ENCODE peak calls at places on chromosomes 3 and 15, in seven cellular contexts. W, H, Y, R, V, I and M are unnamed samples.

GRCh38 chr3:146155022-146155421 is 6.0 kb downstream of the PLOD2 start:
- DNase-seq in R (no peak), Y (no peak), V (no peak), W (no peak), I (no peak), H (no peak), M (no peak)

GRCh38 chr3:190384241-190384863 is 3.6 kb upstream of the CLDN16 start:
- DNase-seq in Y (peak), W (peak), H (no peak), I (no peak), R (no peak), V (no peak), M (no peak)

GRCh38 chr15:78950343-78950742 is 5.5 kb upstream of the CTSH start:
- DNase-seq in Y (no peak), R (no peak), I (no peak), W (no peak), V (no peak), H (no peak), M (no peak)

GRCh38 chr15:85943825-85944224 is 135.8 kb upstream of the AGBL1 start:
- DNase-seq in W (no peak), Y (no peak), H (no peak), I (no peak), R (no peak), V (no peak), M (no peak)

GRCh38 chr3:71135373-71136088 is 448.0 kb downstream of the FOXP1 start:
- DNase-seq in Y (no peak), H (no peak), R (no peak), I (no peak), V (no peak), W (no peak), M (no peak)

GRCh38 chr15:98776607-98777281 is 128.4 kb downstream of the IGF1R start:
- DNase-seq in V (no peak), W (peak), H (peak), R (no peak), Y (peak), I (peak), M (no peak)

GRCh38 chr3:142209655-142210054 is 15.7 kb downstream of the GK5 start:
- DNase-seq in R (no peak), W (peak), Y (no peak), H (peak), V (no peak), I (no peak), M (no peak)

GRCh38 chr15:99818872-99819271 is 85.6 kb upstream of the LYSMD4 start:
- DNase-seq in W (no peak), I (no peak), V (no peak), R (no peak), H (no peak), Y (no peak), M (no peak)

GRCh38 chr3:49841126-49841525 is 15.2 kb downstream of the TRAIP start:
- DNase-seq in I (no peak), H (no peak), Y (no peak), V (no peak), W (no peak), R (no peak), M (no peak)

GRCh38 chr3:68504185-68504584 is 428.2 kb downstream of the TAFA4 start:
- DNase-seq in I (no peak), H (no peak), Y (no peak), W (no peak), V (no peak), R (no peak), M (no peak)

GRCh38 chr3:126552688-126553283 is 5.9 kb downstream of the C3orf22 start:
- DNase-seq in Y (no peak), W (peak), V (no peak), H (peak), R (no peak), I (no peak), M (no peak)

GRCh38 chr3:42701371-42702065 is 1.1 kb downstream of the HHATL start:
- DNase-seq in V (peak), Y (no peak), I (no peak), R (no peak), H (peak), W (peak), M (no peak)

GRCh38 chr3:156674911-156675743 is 737 bp downstream of the TIPARP start:
- DNase-seq in V (peak), Y (no peak), R (no peak), W (peak), H (peak), I (peak), M (no peak)

GRCh38 chr15:85880501-85881190 is 85.9 kb upstream of the KLHL25 start:
- DNase-seq in R (no peak), H (no peak), Y (no peak), V (no peak), I (no peak), W (peak), M (no peak)

GRCh38 chr3:146800484-146800883 is 195.3 kb upstream of the PLSCR5 start:
- DNase-seq in W (no peak), V (no peak), R (no peak), H (no peak), I (no peak), Y (no peak), M (no peak)

GRCh38 chr3:14788644-14789043 is 30.1 kb upstream of the FGD5 start:
- DNase-seq in V (no peak), W (no peak), I (no peak), R (no peak), Y (no peak), H (no peak), M (no peak)

GRCh38 chr3:126553284-126553811 is 5.4 kb downstream of the C3orf22 start:
- DNase-seq in W (no peak), R (no peak), V (no peak), H (no peak), Y (no peak), I (no peak), M (no peak)

GRCh38 chr15:58043192-58043903 is 22.2 kb downstream of the ALDH1A2 start:
- DNase-seq in H (peak), W (peak), Y (no peak), R (no peak), I (peak), V (no peak), M (no peak)

GRCh38 chr15:58590901-58591300 is 158.6 kb downstream of the ADAM10 start:
- DNase-seq in I (no peak), H (no peak), Y (no peak), W (no peak), V (no peak), R (no peak), M (no peak)

GRCh38 chr15:40279437-40280141 is 3.3 kb downstream of the ANKRD63 start:
- DNase-seq in R (no peak), H (peak), I (peak), W (peak), Y (peak), V (peak), M (no peak)

GRCh38 chr3:138921316-138922292 is 25.3 kb downstream of the FOXL2 start:
- DNase-seq in R (no peak), I (no peak), H (no peak), Y (no peak), V (no peak), W (peak), M (no peak)

GRCh38 chr3:97662808-97663207 is 101.8 kb upstream of the ARL6 start:
- DNase-seq in V (no peak), H (no peak), I (no peak), Y (no peak), R (no peak), W (no peak), M (no peak)

GRCh38 chr3:11145888-11146287 is 8.4 kb upstream of the HRH1 start:
- DNase-seq in R (no peak), Y (no peak), I (no peak), V (no peak), H (no peak), W (peak), M (peak)

GRCh38 chr3:107738486-107739183 is 215.9 kb downstream of the BBX start:
- DNase-seq in Y (no peak), I (no peak), V (no peak), W (no peak), R (no peak), H (no peak), M (no peak)

GRCh38 chr3:193928354-193929209 is 207.4 kb upstream of the HES1 start:
- DNase-seq in W (no peak), R (no peak), H (no peak), I (no peak), V (no peak), Y (no peak), M (no peak)

GRCh38 chr3:42165211-42165610 is 74.1 kb downstream of the TRAK1 start:
- DNase-seq in V (no peak), H (no peak), R (no peak), I (no peak), Y (no peak), W (peak), M (no peak)

GRCh38 chr15:81160312-81161214 is 26.5 kb downstream of the CFAP161 start:
- DNase-seq in W (peak), H (peak), Y (no peak), V (no peak), R (peak), I (peak), M (peak)

GRCh38 chr15:75352186-75352585 is 5.3 kb downstream of the NEIL1 start:
- DNase-seq in I (no peak), W (no peak), H (peak), R (no peak), V (no peak), Y (no peak), M (no peak)

GRCh38 chr3:47996440-47996839 is 19.8 kb downstream of the MAP4 start:
- DNase-seq in V (no peak), H (no peak), W (no peak), R (no peak), Y (no peak), I (no peak), M (no peak)

GRCh38 chr3:23761440-23761896 is 44.3 kb upstream of the UBE2E1 start:
- DNase-seq in I (no peak), R (no peak), W (peak), V (no peak), H (no peak), Y (no peak), M (no peak)

GRCh38 chr3:81485444-81485865 is 276.0 kb downstream of the GBE1 start:
- DNase-seq in R (no peak), H (no peak), W (peak), Y (no peak), I (no peak), V (no peak), M (no peak)